ENCODE peak calls at places on chromosome 9, in six cellular contexts. Z, K, W, G, D and E are unnamed samples.

GRCh38 chr9:84266087-84266561 is 74.4 kb downstream of the SLC28A3 start:
- DNase-seq in Z (no peak), K (no peak), W (no peak), G (no peak), D (no peak), E (no peak)

GRCh38 chr9:71830131-71830530 is 61.8 kb upstream of the CEMIP2 start:
- DNase-seq in Z (no peak), K (no peak), W (no peak), G (no peak), D (no peak), E (no peak)

GRCh38 chr9:97980479-97980803 is 2.7 kb upstream of the ANP32B start:
- DNase-seq in Z (no peak), K (peak; percentile 76), W (no peak), G (no peak), D (no peak), E (no peak)

GRCh38 chr9:134676886-134677285 is 35.3 kb downstream of the COL5A1 start:
- DNase-seq in Z (no peak), K (no peak), W (no peak), G (no peak), D (no peak), E (no peak)

GRCh38 chr9:10127867-10128266 is 484.9 kb downstream of the PTPRD start:
- DNase-seq in Z (no peak), K (no peak), W (no peak), G (no peak), D (no peak), E (no peak)

GRCh38 chr9:113669523-113670115 is 206.1 kb downstream of the RGS3 start:
- DNase-seq in Z (no peak), K (no peak), W (no peak), G (no peak), D (peak; percentile 32), E (no peak)

GRCh38 chr9:87256973-87257372 is 240.7 kb upstream of the DAPK1 start:
- DNase-seq in Z (no peak), K (no peak), W (no peak), G (no peak), D (no peak), E (no peak)

GRCh38 chr9:82105729-82106128 is 117.2 kb downstream of the SPATA31D1 start:
- DNase-seq in Z (no peak), K (no peak), W (no peak), G (peak; percentile 32), D (no peak), E (peak; percentile 91)

GRCh38 chr9:112719696-112720095 is 1.8 kb upstream of the INIP start:
- DNase-seq in Z (no peak), K (no peak), W (no peak), G (no peak), D (no peak), E (no peak)

GRCh38 chr9:32486839-32487562 is 39.0 kb downstream of the RIGI start:
- DNase-seq in Z (no peak), K (no peak), W (no peak), G (no peak), D (peak; percentile 27), E (no peak)

GRCh38 chr9:104586496-104587180 is 12.6 kb downstream of the OR13C5 start:
- DNase-seq in Z (no peak), K (no peak), W (no peak), G (no peak), D (no peak), E (no peak)

GRCh38 chr9:123960965-123961364 is 31.0 kb upstream of the DENND1A start:
- DNase-seq in Z (no peak), K (no peak), W (no peak), G (no peak), D (no peak), E (peak; percentile 30)

DNA sequence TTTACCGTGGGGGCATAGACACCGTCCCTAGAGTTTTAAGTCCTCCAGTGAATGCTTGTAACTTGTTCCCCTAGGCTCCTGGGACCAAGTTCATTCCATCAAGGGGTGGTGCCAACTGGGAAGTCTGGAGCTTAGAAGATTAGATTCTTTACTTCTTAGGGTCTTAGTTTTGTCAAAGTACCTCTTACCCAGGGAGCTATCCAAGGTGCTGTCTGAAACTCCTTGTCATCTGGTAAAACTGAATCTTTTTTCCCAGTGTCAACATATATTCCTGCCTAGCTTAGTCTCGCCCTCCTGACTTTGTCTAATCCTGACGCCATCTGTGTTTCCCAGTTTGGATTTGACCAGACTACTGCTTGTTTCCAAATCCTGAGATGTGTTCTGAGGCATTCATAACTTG is 41.6 kb downstream of the MAMDC2 start:
- DNase-seq in Z (no peak), K (no peak), W (no peak), G (no peak), D (no peak), E (no peak)
- H3K4me3 ChIP-seq in Z (no peak overlapping the region), K (no peak overlapping the region), W (no peak overlapping the region), G (no peak overlapping the region), D (no peak overlapping the region), E (no peak overlapping the region)

DNA sequence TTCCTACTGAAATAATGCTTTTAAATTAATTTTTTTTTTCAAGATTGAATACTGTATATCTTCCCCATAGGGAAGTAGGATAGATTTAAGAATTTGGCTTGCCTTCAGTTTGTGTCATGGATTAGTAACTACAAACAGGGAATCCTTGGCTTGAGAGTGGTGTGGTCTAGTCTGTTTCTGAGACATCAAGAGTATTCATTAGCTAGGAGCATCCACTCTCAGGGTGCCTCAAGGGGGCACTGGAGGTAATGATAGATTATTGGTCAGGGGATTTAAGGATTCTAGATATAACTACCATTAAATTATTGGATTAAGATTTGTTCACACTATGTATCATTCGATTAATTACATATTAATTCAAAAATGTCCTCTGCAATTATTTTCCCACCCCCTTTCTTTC is 91.8 kb upstream of the TXNDC8 start:
- DNase-seq in Z (no peak), K (no peak), W (no peak), G (no peak), D (no peak), E (no peak)
- TF ChIP-seq CTCF in Z (peak; percentile 4), K (no peak), W (no peak), G (no peak), D (peak; percentile 19), E (no peak)

GRCh38 chr9:91714020-91714721 is 235.9 kb downstream of the ROR2 start:
- DNase-seq in Z (peak; percentile 44), K (no peak), W (no peak), G (peak; percentile 79), D (peak; percentile 32), E (peak; percentile 31)
- H3K4me3 ChIP-seq in Z (peak overlapping the region; percentile 46), K (peak overlapping the region; percentile 26), W (peak overlapping the region; percentile 41), G (no peak overlapping the region), D (peak overlapping the region; percentile 60), E (peak overlapping the region; percentile 46)

GRCh38 chr9:94553029-94553938 is 1.6 kb upstream of the PCAT7 start:
- DNase-seq in Z (no peak), K (no peak), W (peak; percentile 56), G (no peak), D (no peak), E (no peak)
- TF ChIP-seq CTCF in Z (no peak), K (no peak), W (no peak), G (no peak), D (no peak), E (peak; percentile 38)

DNA sequence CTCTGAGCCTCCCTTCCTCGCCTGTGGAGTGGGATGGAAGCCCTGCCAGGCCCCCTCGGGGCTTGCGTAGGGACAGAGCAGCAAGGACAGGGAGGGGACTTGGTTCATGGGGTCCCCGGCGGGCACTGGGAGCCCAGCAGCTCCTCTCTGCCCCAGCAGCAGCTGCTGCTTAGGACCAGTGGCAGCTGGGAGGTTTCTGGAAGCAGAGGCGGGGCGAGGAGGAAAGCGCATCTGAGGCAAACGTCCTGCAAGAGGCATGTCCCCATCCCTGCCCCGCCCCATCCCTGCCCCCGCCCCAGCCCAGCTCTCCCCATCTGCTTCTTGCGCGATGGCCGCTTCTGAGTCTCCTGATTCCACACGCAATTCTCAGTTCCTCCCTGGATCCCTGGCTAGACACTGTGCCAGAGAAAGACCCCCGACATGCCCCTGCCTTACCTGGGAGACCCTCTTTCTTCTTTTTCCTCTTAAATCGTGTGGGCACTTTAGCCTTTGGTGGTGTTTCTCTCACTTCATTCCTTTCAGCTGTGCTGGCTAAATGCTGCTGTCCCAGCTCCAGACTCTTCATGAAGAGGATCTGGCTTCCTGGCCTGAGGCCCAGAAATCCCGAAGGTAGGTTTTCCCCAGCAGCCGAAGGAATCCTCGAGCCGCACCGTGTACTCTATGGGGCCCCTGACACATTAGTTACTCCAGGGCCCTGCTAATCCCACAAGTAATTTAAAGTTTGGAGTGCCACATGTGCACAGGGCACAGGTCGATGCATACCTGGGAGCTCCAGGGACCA is 4.4 kb upstream of the OR2S2 start:
- DNase-seq in Z (no peak), K (no peak), W (no peak), G (peak; percentile 50), D (peak; percentile 49), E (no peak)
- H3K4me3 ChIP-seq in Z (no peak overlapping the region), K (no peak overlapping the region), W (no peak overlapping the region), G (no peak overlapping the region), D (peak overlapping the region; percentile 38), E (no peak overlapping the region)

DNA sequence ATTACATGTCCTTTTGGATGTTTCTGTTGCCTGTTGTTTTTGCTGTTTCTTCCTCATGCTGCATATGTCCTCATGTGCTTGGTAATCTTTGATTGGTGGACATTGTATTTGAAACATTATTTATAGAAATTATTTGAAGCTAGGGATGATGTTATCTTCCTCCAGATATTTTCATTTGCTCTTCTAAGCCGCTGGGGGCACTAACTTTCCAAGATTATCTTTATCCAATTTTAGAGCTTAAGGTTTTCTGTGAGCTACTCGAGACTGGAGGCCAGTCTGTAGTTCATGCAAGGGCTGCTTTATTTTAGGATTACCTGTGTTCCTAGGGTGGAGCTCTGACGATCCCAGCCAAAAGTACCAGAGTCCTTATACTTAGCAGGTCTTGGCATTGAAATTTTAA is 40.9 kb downstream of the STX17 start:
- DNase-seq in Z (no peak), K (no peak), W (no peak), G (no peak), D (no peak), E (no peak)
- TF ChIP-seq CTCF in Z (no peak), K (no peak), W (no peak), G (no peak), D (peak; percentile 42), E (no peak)

GRCh38 chr9:109254317-109254716 is 66.5 kb downstream of the EPB41L4B start:
- DNase-seq in Z (no peak), K (no peak), W (peak; percentile 72), G (no peak), D (peak; percentile 49), E (no peak)

GRCh38 chr9:109263358-109263757 is 57.5 kb downstream of the EPB41L4B start:
- DNase-seq in Z (no peak), K (no peak), W (no peak), G (no peak), D (no peak), E (no peak)

GRCh38 chr9:109256381-109256780 is 64.5 kb downstream of the EPB41L4B start:
- DNase-seq in Z (no peak), K (no peak), W (no peak), G (no peak), D (no peak), E (no peak)

GRCh38 chr9:109255394-109255793 is 65.5 kb downstream of the EPB41L4B start:
- DNase-seq in Z (no peak), K (no peak), W (no peak), G (no peak), D (no peak), E (no peak)

GRCh38 chr9:109258619-109259321 is 62.1 kb downstream of the EPB41L4B start:
- DNase-seq in Z (no peak), K (no peak), W (no peak), G (peak; percentile 91), D (no peak), E (no peak)
- H3K4me3 ChIP-seq in Z (no peak overlapping the region), K (no peak overlapping the region), W (no peak overlapping the region), G (no peak overlapping the region), D (no peak overlapping the region), E (no peak overlapping the region)